ENCODE peak calls at places on chromosomes 4 and X, in eight cellular contexts. X, E, L, N, Q, B, C and D are unnamed samples.
A peak's percentile ranks its signal among the peaks of the same experiment; 100 is the strongest.

GRCh38 chr4:1205641-1206298 is 33.4 kb upstream of the SPON2 start:
- DNase-seq in N (no peak), C (no peak), L (no peak), Q (peak; percentile 16), B (no peak), X (no peak), E (no peak), D (no peak)

GRCh38 chr4:180057891-180058643 is 2185.1 kb upstream of the TENM3 start:
- DNase-seq in X (peak; percentile 10), E (no peak), Q (peak; percentile 54), B (no peak), L (peak; percentile 2), N (peak; percentile 12), C (peak; percentile 34), D (peak; percentile 23)

GRCh38 chr4:150140774-150141400 is 62.6 kb downstream of the DCLK2 start:
- DNase-seq in Q (no peak), B (no peak), C (peak; percentile 62), E (no peak), X (no peak), L (peak; percentile 36), N (peak; percentile 64), D (peak; percentile 73)

GRCh38 chr4:61428950-61429349 is 228.8 kb downstream of the ADGRL3 start:
- DNase-seq in E (no peak), B (no peak), N (no peak), X (no peak), Q (no peak), C (no peak), L (no peak), D (no peak)

GRCh38 chrX:1676866-1677265 is 62.0 kb downstream of the ASMT start:
- DNase-seq in N (no peak), Q (no peak), B (no peak), C (no peak), X (no peak), E (no peak), L (no peak), D (no peak)

GRCh38 chrX:109553862-109554261 is 17.2 kb downstream of the NXT2 start:
- DNase-seq in Q (no peak), E (no peak), B (no peak), N (no peak), C (no peak), L (no peak), X (no peak), D (no peak)

GRCh38 chrX:20061869-20062254 is 54.8 kb downstream of the MAP7D2 start:
- DNase-seq in E (no peak), X (no peak), B (no peak), C (peak; percentile 41), N (peak; percentile 81), Q (no peak), L (peak; percentile 26), D (peak; percentile 77)

GRCh38 chr4:48909697-48910096 is 3.1 kb upstream of the OCIAD2 start:
- DNase-seq in C (peak; percentile 90), B (peak; percentile 46), X (peak; percentile 73), E (peak; percentile 43), Q (no peak), L (peak; percentile 84), N (peak; percentile 97), D (peak; percentile 99)

GRCh38 chrX:63012574-63012973 is 338.6 kb downstream of the SPIN4 start:
- DNase-seq in N (no peak), L (no peak), B (no peak), E (no peak), Q (no peak), X (no peak), C (no peak), D (no peak)

GRCh38 chr4:152678841-152679240 is 956 bp downstream of the TMEM154 start:
- DNase-seq in N (no peak), X (no peak), E (no peak), B (no peak), Q (no peak), C (no peak), L (no peak), D (no peak)

GRCh38 chrX:104922206-104922621 is 298.3 kb downstream of the TEX13A start:
- DNase-seq in B (peak; percentile 82), E (peak; percentile 28), X (peak; percentile 44), N (peak; percentile 71), L (peak; percentile 37), C (peak; percentile 64), Q (peak; percentile 78), D (peak; percentile 39)

GRCh38 chrX:48703642-48704481 is 7.3 kb downstream of the SUV39H1 start:
- DNase-seq in X (no peak), B (no peak), E (no peak), C (peak; percentile 11), Q (no peak), L (no peak), N (peak; percentile 9), D (no peak)